ENCODE peak calls at places on chromosome 16, in ten cellular contexts. S is bronchial epithelial cell, M is LNCaP clone FGC, L is B cell, D is progenitor cell of endocrine pancreas, G is gastrocnemius medialis, A is colonic mucosa, Z is endothelial cell, F is astrocyte of the cerebellum, W is HL-60. O is an unnamed sample.

GRCh38 chr16:71923941-71924690 is 28.8 kb downstream of the IST1 start:
- DNase-seq in D (no peak), M (no peak), L (no peak), W (no peak), G (no peak), S (no peak), A (no peak), F (peak; percentile 49), Z (no peak), O (no peak)

GRCh38 chr16:74999683-75000480 is 1.1 kb downstream of the ZNRF1 start:
- DNase-seq in W (peak; percentile 27), S (peak; percentile 29), Z (peak; percentile 27), M (no peak), L (peak; percentile 46), D (peak; percentile 28), G (peak; percentile 8), A (peak; percentile 69), F (no peak), O (peak; percentile 70)

GRCh38 chr16:17470002-17470870 is 524 bp downstream of the XYLT1 start:
- DNase-seq in L (no peak), M (no peak), G (no peak), F (no peak), Z (peak; percentile 21), A (peak; percentile 38), D (peak; percentile 22), W (no peak), S (no peak), O (no peak)

GRCh38 chr16:89841275-89841674 is 13.0 kb downstream of the SPIRE2 start:
- DNase-seq in D (no peak), G (no peak), Z (no peak), W (no peak), F (no peak), A (no peak), M (no peak), S (no peak), L (peak; percentile 60), O (peak; percentile 61)

GRCh38 chr16:19567560-19567959 is 12.1 kb downstream of the VPS35L start:
- DNase-seq in L (no peak), A (no peak), D (no peak), G (no peak), F (no peak), M (no peak), W (no peak), Z (no peak), S (no peak), O (no peak)

GRCh38 chr16:3364774-3365427 is 9.2 kb downstream of the OR2C1 start:
- DNase-seq in A (peak; percentile 91), S (peak; percentile 79), Z (no peak), G (peak; percentile 53), L (peak; percentile 89), W (peak; percentile 95), F (peak; percentile 76), D (no peak), M (no peak), O (peak; percentile 93)

GRCh38 chr16:84617068-84617630 is 729 bp downstream of the COTL1 start:
- DNase-seq in L (no peak), W (no peak), D (no peak), M (no peak), Z (no peak), G (no peak), S (no peak), A (no peak), F (no peak), O (peak; percentile 66)

GRCh38 chr16:4183258-4184037 is 58.4 kb downstream of the SRL start:
- DNase-seq in Z (peak; percentile 99), F (peak; percentile 68), L (peak; percentile 87), S (peak; percentile 83), A (peak; percentile 91), W (peak; percentile 88), D (peak; percentile 97), M (peak; percentile 76), G (peak; percentile 80), O (peak; percentile 95)

GRCh38 chr16:6988846-6989245 is 343.8 kb upstream of the RBFOX1 start:
- DNase-seq in D (no peak), G (no peak), Z (no peak), S (no peak), M (no peak), W (no peak), F (no peak), A (no peak), L (no peak), O (no peak)

GRCh38 chr16:89036776-89037175 is 56.9 kb upstream of the ACSF3 start:
- DNase-seq in W (no peak), M (no peak), G (no peak), L (no peak), D (no peak), A (no peak), Z (no peak), S (no peak), F (no peak), O (no peak)

GRCh38 chr16:50279142-50279865 is 13.0 kb downstream of the ADCY7 start:
- DNase-seq in M (no peak), S (no peak), A (peak; percentile 79), F (no peak), Z (no peak), W (peak; percentile 92), D (no peak), G (peak; percentile 43), L (no peak), O (no peak)

GRCh38 chr16:88701541-88702363 is 4.5 kb downstream of the RNF166 start:
- DNase-seq in Z (no peak), M (no peak), A (no peak), W (no peak), S (no peak), G (no peak), L (no peak), D (no peak), F (no peak), O (no peak)

GRCh38 chr16:80803341-80804060 is 897 bp downstream of the CDYL2 start:
- DNase-seq in W (peak; percentile 37), F (no peak), A (peak; percentile 28), D (peak; percentile 33), L (no peak), M (no peak), G (no peak), S (no peak), Z (peak; percentile 61), O (peak; percentile 54)

DNA sequence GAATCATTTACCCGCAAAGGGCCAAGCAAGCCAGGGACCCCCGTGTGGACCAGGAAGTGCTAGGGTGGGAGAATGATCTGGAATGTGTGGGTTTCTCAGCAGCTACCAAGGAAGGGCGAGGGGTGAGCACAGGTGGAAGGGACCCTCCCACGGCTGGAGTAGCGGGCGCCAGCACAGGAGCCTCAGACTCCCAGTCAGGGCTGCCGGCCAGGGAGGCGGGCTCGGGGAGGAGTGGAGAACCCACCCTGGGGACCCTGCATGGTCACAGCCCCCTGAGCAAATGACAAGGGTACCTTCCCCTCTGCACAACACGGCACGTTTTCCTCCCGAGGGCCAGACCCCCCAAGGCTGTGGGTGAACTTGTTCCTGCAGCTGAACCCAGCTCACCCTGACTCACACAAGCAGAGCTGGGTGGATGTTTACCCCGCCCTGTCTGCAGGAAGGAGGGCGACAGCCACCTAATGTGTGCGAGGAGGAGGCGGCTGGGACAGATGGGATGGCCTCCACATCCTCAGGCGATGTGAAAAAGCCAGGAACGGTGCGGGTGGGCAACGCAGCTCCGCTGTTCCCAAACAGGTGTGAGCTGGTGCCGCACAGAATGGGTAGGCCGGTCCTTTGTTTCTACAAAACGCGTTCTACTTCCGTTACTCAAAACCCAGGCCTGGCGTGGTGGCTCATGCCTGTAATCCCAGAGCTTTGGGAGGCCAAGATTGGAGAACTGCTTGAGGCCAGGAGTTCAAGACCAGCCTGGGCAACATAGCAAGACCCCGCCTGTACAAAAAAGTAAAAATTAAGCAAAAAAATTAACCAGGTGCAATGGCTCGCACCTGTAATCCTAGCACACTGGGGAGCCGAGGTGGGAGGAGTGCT is 6.2 kb downstream of the ECI1 start:
- DNase-seq in Z (no peak), W (no peak), G (no peak), F (no peak), M (no peak), S (no peak), D (no peak), L (no peak), A (no peak), O (no peak)
- TF ChIP-seq CTCF in Z (no peak), W (no peak), G (no peak), F (no peak), M (no peak), S (no peak), D (no peak), L (no peak), A (no peak), O (no peak)

DNA sequence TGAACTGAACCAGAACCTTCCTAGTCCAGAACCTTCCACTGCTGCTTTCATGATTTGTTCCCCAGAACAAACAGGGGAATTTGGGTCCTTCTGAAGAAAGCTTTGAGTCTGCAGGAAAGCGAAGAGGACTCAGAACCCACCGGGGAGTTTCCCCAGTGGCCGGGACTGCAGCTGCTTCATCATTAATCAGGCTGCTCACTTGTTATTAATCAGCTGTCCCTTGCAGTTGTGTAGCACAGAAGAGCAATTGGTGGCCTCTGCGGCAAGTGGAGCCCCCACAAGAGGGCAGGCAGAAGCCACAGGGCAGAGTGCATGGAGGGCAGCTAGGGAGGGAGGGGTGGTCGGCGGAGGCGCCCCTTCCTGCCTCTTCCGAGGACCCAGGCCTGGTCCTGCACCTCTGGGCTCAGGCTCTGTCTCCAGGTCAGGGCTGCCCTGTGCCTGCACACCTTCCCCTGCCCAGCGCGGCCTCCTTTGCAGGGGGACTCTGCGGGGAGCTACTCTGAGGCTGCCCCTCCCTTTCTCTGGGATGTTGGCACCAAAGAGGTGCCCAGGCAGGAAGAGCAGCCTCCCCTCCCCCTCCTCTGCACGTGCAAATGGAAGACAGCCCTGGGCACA is 6.9 kb downstream of the CCL17 start:
- DNase-seq in S (no peak), M (no peak), Z (no peak), G (no peak), W (no peak), F (no peak), A (no peak), L (no peak), D (no peak), O (peak; percentile 68)
- TF ChIP-seq CTCF in S (no peak), M (no peak), Z (no peak), G (no peak), W (no peak), F (no peak), A (no peak), L (no peak), D (no peak), O (no peak)

GRCh38 chr16:10877472-10877946 is 507 bp downstream of the CIITA start:
- DNase-seq in W (no peak), G (no peak), D (no peak), S (no peak), A (no peak), Z (no peak), L (no peak), F (no peak), M (no peak), O (peak; percentile 76)
- TF ChIP-seq CTCF in W (no peak), G (no peak), D (no peak), S (no peak), A (no peak), Z (no peak), L (no peak), F (no peak), M (no peak), O (no peak)

DNA sequence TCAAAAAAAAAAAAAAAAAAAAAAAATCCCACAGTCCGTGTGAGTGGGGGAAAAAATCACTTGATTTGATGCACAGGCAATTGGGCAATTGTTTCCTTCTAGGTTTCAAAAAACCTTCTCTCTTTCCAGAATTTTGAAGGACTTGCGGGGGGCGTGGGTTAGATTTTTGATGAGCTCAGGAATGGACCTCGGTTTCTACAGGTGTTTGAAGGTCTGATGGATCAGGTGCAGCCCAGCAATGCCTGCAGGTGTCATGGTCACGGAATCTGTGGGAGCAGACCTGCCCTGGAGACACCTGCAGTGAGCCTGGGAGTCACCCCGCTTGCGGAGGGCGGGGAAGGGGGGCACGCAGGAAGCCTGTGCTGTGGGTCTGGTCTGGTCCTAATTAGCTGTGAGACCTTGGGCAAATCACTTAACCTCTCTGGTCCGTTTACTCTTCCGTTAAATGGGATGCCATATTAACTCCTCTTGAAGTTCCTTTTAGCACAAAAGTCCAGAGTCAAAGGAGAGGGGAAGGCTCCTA is 174.2 kb downstream of the IRF8 start:
- DNase-seq in W (no peak), G (no peak), Z (no peak), F (no peak), M (no peak), D (no peak), A (no peak), S (no peak), L (no peak), O (no peak)
- TF ChIP-seq CTCF in W (no peak), G (no peak), Z (no peak), F (no peak), M (no peak), D (no peak), A (peak; percentile 22), S (no peak), L (peak; percentile 44), O (no peak)

O was measured in GM12865.